ENCODE peak calls at places on chromosomes 2 and 18, in five cellular contexts. Y, C, Z, G and S are unnamed samples.

GRCh38 chr18:59730896-59731295 is 33.7 kb upstream of the CCBE1 start:
- DNase-seq in Y (no peak), C (no peak), Z (no peak), G (no peak), S (no peak)

GRCh38 chr2:120177011-120177621 is 46.1 kb downstream of the TMEM185B start:
- DNase-seq in Y (peak), C (peak), Z (peak), G (peak), S (no peak)

GRCh38 chr2:235939471-235939870 is 228.7 kb downstream of the GBX2 start:
- DNase-seq in Y (no peak), C (no peak), Z (no peak), G (no peak), S (no peak)

GRCh38 chr18:11005528-11005927 is 143.8 kb downstream of the PIEZO2 start:
- DNase-seq in Y (peak), C (no peak), Z (no peak), G (no peak), S (no peak)

GRCh38 chr18:31065036-31065773 is 22.7 kb upstream of the DSC3 start:
- DNase-seq in Y (no peak), C (no peak), Z (no peak), G (no peak), S (no peak)

GRCh38 chr18:58625839-58626238 is 3.1 kb downstream of the ALPK2 start:
- DNase-seq in Y (no peak), C (no peak), Z (no peak), G (no peak), S (no peak)

GRCh38 chr2:19654310-19655090 is 247.3 kb downstream of the TTC32 start:
- DNase-seq in Y (no peak), C (no peak), Z (no peak), G (no peak), S (no peak)

GRCh38 chr2:197571622-197572271 is 55.9 kb downstream of the MOB4 start:
- DNase-seq in Y (no peak), C (no peak), Z (no peak), G (no peak), S (no peak)

GRCh38 chr2:148989882-148990493 is 48.5 kb upstream of the LYPD6B start:
- DNase-seq in Y (peak), C (peak), Z (no peak), G (peak), S (no peak)

GRCh38 chr2:121825003-121825950 is 69.8 kb downstream of the TSN start:
- DNase-seq in Y (no peak), C (no peak), Z (peak), G (no peak), S (no peak)

GRCh38 chr2:84427235-84428138 is 31.6 kb downstream of the SUCLG1 start:
- DNase-seq in Y (no peak), C (no peak), Z (no peak), G (no peak), S (no peak)

GRCh38 chr18:2547477-2548087 is 23.7 kb downstream of the METTL4 start:
- DNase-seq in Y (peak), C (no peak), Z (no peak), G (peak), S (no peak)

GRCh38 chr2:8676191-8676914 is 5.5 kb upstream of the ID2 start:
- DNase-seq in Y (peak), C (peak), Z (peak), G (no peak), S (no peak)

GRCh38 chr2:121722479-121722878 is 14.2 kb downstream of the NIFK start:
- DNase-seq in Y (no peak), C (no peak), Z (peak), G (no peak), S (no peak)

GRCh38 chr2:128281852-128282245 is 36.8 kb downstream of the HS6ST1 start:
- DNase-seq in Y (no peak), C (no peak), Z (no peak), G (no peak), S (no peak)

GRCh38 chr2:239028253-239028619 is 180.4 kb downstream of the TWIST2 start:
- DNase-seq in Y (no peak), C (no peak), Z (no peak), G (no peak), S (no peak)

GRCh38 chr2:1567556-1568344 is 154.5 kb downstream of the TPO start:
- DNase-seq in Y (no peak), C (no peak), Z (peak), G (no peak), S (no peak)

GRCh38 chr2:46490521-46491141 is 11.3 kb downstream of the TMEM247 start:
- DNase-seq in Y (no peak), C (peak), Z (peak), G (no peak), S (no peak)

GRCh38 chr2:32064021-32064678 is 794 bp downstream of the SPAST start:
- DNase-seq in Y (peak), C (peak), Z (no peak), G (peak), S (no peak)

GRCh38 chr2:179671314-179671713 is 190.1 kb downstream of the ZNF385B start:
- DNase-seq in Y (no peak), C (no peak), Z (no peak), G (no peak), S (no peak)

GRCh38 chr18:77127769-77128671 is 4.6 kb downstream of the MBP start:
- DNase-seq in Y (no peak), C (no peak), Z (peak), G (peak), S (no peak)